ENCODE peak calls at places on chromosomes 7 and 10, in six cellular contexts. R is NCI-H345; K is head of caudate nucleus; U is GM03348; X is GM12865; Y is stimulated activated CD4-positive, alpha-beta T cell treated with anti-CD3 and anti-CD28 coated beads, Interleukin-1b, Interleukin-23, amount 100 ng/mL, for 4 hours. F is an unnamed sample.
A peak's percentile ranks its signal among the peaks of the same experiment; 100 is the strongest.

GRCh38 chr7:142482899-142483658 is 225.2 kb upstream of the PRSS58 start:
- DNase-seq in R (peak; percentile 39), K (peak; percentile 61), U (peak; percentile 74), X (peak; percentile 58), Y (peak; percentile 51), F (peak; percentile 55)

GRCh38 chr10:109913351-109913902 is 9.9 kb downstream of the XPNPEP1 start:
- DNase-seq in R (no peak), K (no peak), U (no peak), X (no peak), Y (no peak), F (no peak)

GRCh38 chr7:32869716-32870115 is 21.8 kb downstream of the KBTBD2 start:
- DNase-seq in R (no peak), K (no peak), U (no peak), X (no peak), Y (no peak), F (no peak)

GRCh38 chr7:22853674-22854157 is 31.1 kb upstream of the TOMM7 start:
- DNase-seq in R (no peak), K (no peak), U (no peak), X (peak; percentile 80), Y (no peak), F (no peak)

GRCh38 chr10:117004238-117004626 is 755 bp downstream of the SHTN1 start:
- DNase-seq in R (no peak), K (no peak), U (no peak), X (peak; percentile 32), Y (no peak), F (no peak)

GRCh38 chr7:102974366-102975236 is 61.8 kb downstream of the LRRC17 start:
- DNase-seq in R (no peak), K (no peak), U (no peak), X (peak; percentile 5), Y (no peak), F (no peak)

GRCh38 chr7:128963327-128963757 is 25.6 kb downstream of the IRF5 start:
- DNase-seq in R (no peak), K (no peak), U (no peak), X (peak; percentile 74), Y (no peak), F (no peak)

GRCh38 chr10:38008006-38008405 is 2.5 kb upstream of the ZNF33A start:
- DNase-seq in R (no peak), K (no peak), U (no peak), X (no peak), Y (no peak), F (no peak)

GRCh38 chr10:230758-231157 is 95.5 kb downstream of the ZMYND11 start:
- DNase-seq in R (no peak), K (no peak), U (no peak), X (no peak), Y (no peak), F (no peak)

GRCh38 chr7:525740-526139 is 6.1 kb upstream of the PDGFA start:
- DNase-seq in R (no peak), K (peak; percentile 21), U (no peak), X (no peak), Y (no peak), F (no peak)

GRCh38 chr10:71547841-71548493 is 151.2 kb downstream of the CDH23 start:
- DNase-seq in R (no peak), K (no peak), U (no peak), X (no peak), Y (no peak), F (no peak)

GRCh38 chr7:67301667-67302066 is 305.0 kb downstream of the TYW1 start:
- DNase-seq in R (no peak), K (peak; percentile 11), U (no peak), X (peak; percentile 46), Y (no peak), F (no peak)

GRCh38 chr10:86938260-86938659 is 19.2 kb downstream of the MMRN2 start:
- DNase-seq in R (no peak), K (no peak), U (no peak), X (no peak), Y (no peak), F (no peak)

GRCh38 chr10:115432188-115432819 is 339.1 kb downstream of the ATRNL1 start:
- DNase-seq in R (no peak), K (no peak), U (peak; percentile 8), X (peak; percentile 7), Y (no peak), F (no peak)

GRCh38 chr10:43375401-43376020 is 4.1 kb downstream of the FXYD4 start:
- DNase-seq in R (no peak), K (no peak), U (no peak), X (no peak), Y (no peak), F (no peak)

GRCh38 chr10:3681642-3682554 is 103.1 kb downstream of the KLF6 start:
- DNase-seq in R (no peak), K (no peak), U (no peak), X (no peak), Y (no peak), F (no peak)

GRCh38 chr10:58773942-58774341 is 261.3 kb downstream of the BICC1 start:
- DNase-seq in R (no peak), K (no peak), U (no peak), X (no peak), Y (no peak), F (no peak)

F was measured in CD8-positive, alpha-beta T cell.